ENCODE peak calls at places on chromosomes 4 and X, in six cellular contexts. S is HepG2, L is GM12878, J is HL-60, T is H1, V is SK-N-SH. E is an unnamed sample.

GRCh38 chrX:140815868-140816267 is 106.3 kb downstream of the LINC00632 start:
- DNase-seq in S (no peak), L (no peak), V (no peak), T (no peak), J (peak), E (no peak)

GRCh38 chrX:13028871-13029336 is 15.5 kb downstream of the FAM9C start:
- DNase-seq in V (no peak), S (peak), T (no peak), L (no peak), J (no peak), E (no peak)

GRCh38 chr4:88881227-88881569 is 175.8 kb downstream of the FAM13A start:
- DNase-seq in S (no peak), T (no peak), L (no peak), V (no peak), J (no peak), E (no peak)

GRCh38 chr4:78775278-78776030 is 696 bp upstream of the BMP2K start:
- DNase-seq in S (peak), L (no peak), J (peak), V (peak), T (peak), E (peak)

GRCh38 chr4:177596035-177596434 is 153.8 kb upstream of the AGA start:
- DNase-seq in V (peak), S (peak), T (no peak), L (no peak), J (peak), E (peak)

GRCh38 chr4:188707036-188707435 is 567.8 kb downstream of the TRIML1 start:
- DNase-seq in J (no peak), T (no peak), S (no peak), L (no peak), V (no peak), E (no peak)

GRCh38 chr4:175639346-175639745 is 172.7 kb downstream of the GPM6A start:
- DNase-seq in T (no peak), V (no peak), S (no peak), L (no peak), J (no peak), E (no peak)

GRCh38 chr4:88112856-88113255 is 45.6 kb downstream of the ABCG2 start:
- DNase-seq in T (no peak), L (no peak), V (no peak), S (peak), J (no peak), E (no peak)

GRCh38 chrX:10939384-10939783 is 171.7 kb upstream of the HCCS start:
- DNase-seq in J (no peak), T (no peak), S (peak), V (no peak), L (no peak), E (no peak)

GRCh38 chrX:128818690-128819089 is 704.6 kb downstream of the SMARCA1 start:
- DNase-seq in V (no peak), S (peak), J (no peak), T (no peak), L (no peak), E (no peak)

GRCh38 chrX:128816919-128817318 is 706.4 kb downstream of the SMARCA1 start:
- DNase-seq in J (no peak), T (no peak), V (peak), S (peak), L (no peak), E (peak)
- TF ChIP-seq GABPA in J (no peak), T (no peak), V (no peak), S (no peak), L (no peak), E (no peak)

GRCh38 chrX:20712811-20713210 is 446.1 kb upstream of the RPS6KA3 start:
- DNase-seq in S (no peak), L (no peak), V (no peak), T (no peak), J (no peak), E (no peak)
- TF ChIP-seq GABPA in S (no peak), L (no peak), V (no peak), T (no peak), J (no peak), E (no peak)

DNA sequence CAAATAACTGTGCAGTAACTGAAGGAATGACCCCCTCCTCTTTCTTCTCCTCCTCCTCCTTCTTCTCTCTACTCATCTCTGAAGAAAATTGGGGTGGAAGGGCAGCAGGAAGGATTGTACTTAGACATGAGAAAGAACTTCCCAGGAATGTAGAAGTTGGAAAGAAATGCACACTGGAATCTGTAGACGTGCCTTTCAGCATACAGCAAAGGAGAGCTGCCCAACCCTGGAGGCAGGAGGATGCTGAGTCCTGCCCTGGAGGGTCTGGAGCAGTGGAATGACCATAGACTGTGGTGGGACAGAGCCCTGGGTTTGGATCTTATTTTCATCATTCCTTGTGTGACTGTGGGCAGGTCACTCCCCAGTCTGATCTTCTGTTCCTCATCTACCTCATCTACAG is 80.1 kb downstream of the PJA1 start:
- DNase-seq in T (no peak), V (no peak), L (no peak), J (no peak), S (no peak), E (no peak)
- TF ChIP-seq GABPA in T (no peak), V (no peak), L (no peak), J (no peak), S (no peak), E (no peak)

GRCh38 chr4:3324093-3324815 is 31.4 kb downstream of the RGS12 start:
- DNase-seq in L (no peak), T (peak), S (no peak), V (no peak), J (no peak), E (no peak)
- TF ChIP-seq GABPA in L (no peak), T (peak), S (no peak), V (no peak), J (no peak), E (no peak)

GRCh38 chr4:36322921-36323354 is 41.5 kb downstream of the DTHD1 start:
- DNase-seq in L (peak), T (no peak), V (no peak), J (no peak), S (no peak), E (no peak)
- TF ChIP-seq GABPA in L (no peak), T (no peak), V (no peak), J (no peak), S (no peak), E (no peak)

GRCh38 chrX:150514462-150514861 is 54.0 kb upstream of the MTM1 start:
- DNase-seq in S (no peak), L (no peak), J (no peak), T (no peak), V (no peak), E (no peak)
- TF ChIP-seq GABPA in S (no peak), L (no peak), J (no peak), T (no peak), V (no peak), E (no peak)

GRCh38 chr4:182083681-182084410 is 159.4 kb upstream of the TENM3 start:
- DNase-seq in L (no peak), T (peak), V (no peak), S (no peak), J (no peak), E (no peak)
- TF ChIP-seq GABPA in L (no peak), T (no peak), V (no peak), S (no peak), J (no peak), E (no peak)